ENCODE peak calls at places on chromosome 6, in four cellular contexts. One of them, this sample, is unnamed. For H3K4me1, the result is how much of the 10 kb centered on the place peaks cover.

GRCh38 chr6:56458324-56458884 is 184.3 kb downstream of the DST start:
- DNase-seq in spleen: no peak
- DNase-seq in Peyer's patch: no peak
- DNase-seq in heart left ventricle: no peak
- DNase-seq in this sample: no peak

GRCh38 chr6:15747354-15747883 is 84.6 kb upstream of the DTNBP1 start:
- DNase-seq in spleen: no peak
- DNase-seq in Peyer's patch: no peak
- DNase-seq in heart left ventricle: no peak
- DNase-seq in this sample: no peak

GRCh38 chr6:38215225-38215624 is 395.7 kb downstream of the ZFAND3 start:
- DNase-seq in spleen: no peak
- DNase-seq in heart left ventricle: no peak
- DNase-seq in Peyer's patch: no peak
- DNase-seq in this sample: no peak

GRCh38 chr6:143328885-143329284 is 121.6 kb downstream of the ADAT2 start:
- DNase-seq in heart left ventricle: no peak
- DNase-seq in spleen: no peak
- DNase-seq in Peyer's patch: no peak
- DNase-seq in this sample: no peak

GRCh38 chr6:12331951-12332749 is 42.0 kb downstream of the EDN1 start:
- DNase-seq in spleen: no peak
- DNase-seq in Peyer's patch: no peak
- DNase-seq in heart left ventricle: no peak
- DNase-seq in this sample: no peak

GRCh38 chr6:48490658-48491057 is 379.7 kb upstream of the PTCHD4 start:
- DNase-seq in Peyer's patch: no peak
- DNase-seq in heart left ventricle: no peak
- DNase-seq in spleen: no peak
- DNase-seq in this sample: no peak

GRCh38 chr6:28474441-28475219 is 31.3 kb upstream of the ZSCAN23 start:
- DNase-seq in Peyer's patch: no peak
- DNase-seq in spleen: no peak
- DNase-seq in heart left ventricle: no peak
- DNase-seq in this sample: no peak

GRCh38 chr6:27388293-27389197 is at the start of gene ZNF391:
- DNase-seq in heart left ventricle: peak
- DNase-seq in Peyer's patch: peak
- DNase-seq in spleen: peak
- DNase-seq in this sample: peak

GRCh38 chr6:149228276-149228962 is 89.1 kb upstream of the TAB2 start:
- DNase-seq in spleen: no peak
- DNase-seq in heart left ventricle: no peak
- DNase-seq in Peyer's patch: no peak
- DNase-seq in this sample: no peak

DNA sequence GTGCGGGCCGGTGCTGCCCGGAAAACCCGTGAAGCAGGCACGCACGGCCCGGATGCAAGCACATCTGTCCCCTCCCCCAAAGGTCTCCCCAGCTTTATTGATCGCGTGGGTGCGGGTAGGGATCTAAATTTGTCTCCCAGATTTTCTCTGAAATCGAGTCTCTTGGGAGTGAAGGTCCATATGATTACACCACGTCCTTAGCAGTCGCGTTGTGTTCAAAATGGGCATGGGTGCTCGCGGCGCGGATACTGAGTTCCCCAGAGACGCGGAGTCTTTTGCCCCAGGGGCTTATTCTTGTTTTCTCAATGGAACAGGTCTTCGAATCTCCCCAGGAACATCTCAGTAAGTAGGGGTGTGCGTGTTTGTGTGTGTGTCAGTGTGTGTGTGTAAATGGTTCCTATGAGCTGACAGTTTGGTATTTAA is 2.8 kb upstream of the ZNF292 start:
- DNase-seq in Peyer's patch: no peak
- DNase-seq in spleen: no peak
- DNase-seq in heart left ventricle: no peak
- DNase-seq in this sample: no peak
- H3K4me3 ChIP-seq in Peyer's patch: peak
- H3K4me3 ChIP-seq in spleen: peak
- H3K4me3 ChIP-seq in heart left ventricle: peak
- H3K4me3 ChIP-seq in this sample: peak

GRCh38 chr6:157012355-157012754 is 235.2 kb downstream of the ARID1B start:
- DNase-seq in Peyer's patch: no peak
- DNase-seq in spleen: no peak
- DNase-seq in heart left ventricle: no peak
- DNase-seq in this sample: no peak

GRCh38 chr6:157017861-157018260 is 240.7 kb downstream of the ARID1B start:
- DNase-seq in Peyer's patch: no peak
- DNase-seq in heart left ventricle: no peak
- DNase-seq in spleen: no peak
- DNase-seq in this sample: no peak

GRCh38 chr6:157017022-157017421 is 239.8 kb downstream of the ARID1B start:
- DNase-seq in spleen: no peak
- DNase-seq in Peyer's patch: no peak
- DNase-seq in heart left ventricle: no peak
- DNase-seq in this sample: no peak

GRCh38 chr6:157013649-157014365 is 236.6 kb downstream of the ARID1B start:
- DNase-seq in spleen: no peak
- DNase-seq in heart left ventricle: no peak
- DNase-seq in Peyer's patch: no peak
- DNase-seq in this sample: no peak

DNA sequence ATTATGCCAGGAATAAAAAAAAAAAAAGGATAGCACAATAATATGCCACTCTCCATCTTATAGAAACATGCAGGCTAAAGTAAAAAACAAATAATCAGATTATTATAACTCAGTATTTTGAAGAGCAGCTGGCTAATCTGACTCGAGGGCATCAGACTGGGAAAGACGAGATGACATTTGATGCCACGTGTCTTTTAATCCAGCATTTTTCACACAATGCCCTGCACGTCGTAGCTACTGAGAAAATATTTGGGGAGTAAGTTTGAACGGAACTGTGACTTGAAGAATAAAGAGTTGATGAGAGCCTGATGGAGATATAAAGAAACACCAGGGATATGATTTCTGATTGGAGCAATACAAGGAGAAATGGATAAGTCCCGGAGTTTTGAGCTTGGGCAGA is 237.7 kb downstream of the ARID1B start:
- DNase-seq in spleen: no peak
- DNase-seq in Peyer's patch: no peak
- DNase-seq in heart left ventricle: no peak
- DNase-seq in this sample: no peak
- H3K4me1 ChIP-seq in spleen: under half
- H3K4me1 ChIP-seq in Peyer's patch: under half
- H3K4me1 ChIP-seq in heart left ventricle: under half
- H3K4me1 ChIP-seq in this sample: under half

DNA sequence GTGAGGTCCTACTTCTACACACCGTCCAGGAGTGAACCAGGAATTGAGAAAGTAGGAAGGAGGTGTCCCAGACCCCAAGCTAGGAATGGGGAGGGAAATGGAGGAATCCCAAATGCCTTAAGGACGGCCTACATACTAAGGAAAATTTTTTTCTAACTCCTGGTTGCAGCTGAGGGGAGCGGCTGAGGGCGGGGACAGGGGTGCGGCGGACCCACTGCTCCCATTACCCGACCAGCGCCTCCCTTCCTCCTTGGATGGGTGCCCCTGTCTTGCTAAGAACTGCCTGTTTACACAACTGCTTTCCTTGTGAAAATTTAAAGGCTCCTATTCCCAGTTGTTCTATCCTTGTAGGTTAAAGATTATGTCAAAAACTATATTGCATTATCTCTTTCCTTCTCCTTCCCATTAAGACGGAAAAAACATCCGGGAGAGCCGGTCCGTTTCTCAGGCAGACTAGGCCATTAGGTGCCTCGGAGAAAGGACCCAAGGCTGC is 699 bp upstream of the HSPA1B start:
- DNase-seq in Peyer's patch: peak
- DNase-seq in spleen: peak
- DNase-seq in heart left ventricle: peak
- DNase-seq in this sample: peak
- TF ChIP-seq POLR2A in Peyer's patch: peak
- TF ChIP-seq POLR2A in spleen: peak
- TF ChIP-seq POLR2A in heart left ventricle: peak
- TF ChIP-seq POLR2A in this sample: no peak

GRCh38 chr6:151762817-151763216 is 44.7 kb upstream of the ESR1 start:
- DNase-seq in heart left ventricle: no peak
- DNase-seq in Peyer's patch: no peak
- DNase-seq in spleen: no peak
- DNase-seq in this sample: no peak
- H3K4me3 ChIP-seq in heart left ventricle: peak
- H3K4me3 ChIP-seq in Peyer's patch: no peak
- H3K4me3 ChIP-seq in spleen: no peak
- H3K4me3 ChIP-seq in this sample: no peak

DNA sequence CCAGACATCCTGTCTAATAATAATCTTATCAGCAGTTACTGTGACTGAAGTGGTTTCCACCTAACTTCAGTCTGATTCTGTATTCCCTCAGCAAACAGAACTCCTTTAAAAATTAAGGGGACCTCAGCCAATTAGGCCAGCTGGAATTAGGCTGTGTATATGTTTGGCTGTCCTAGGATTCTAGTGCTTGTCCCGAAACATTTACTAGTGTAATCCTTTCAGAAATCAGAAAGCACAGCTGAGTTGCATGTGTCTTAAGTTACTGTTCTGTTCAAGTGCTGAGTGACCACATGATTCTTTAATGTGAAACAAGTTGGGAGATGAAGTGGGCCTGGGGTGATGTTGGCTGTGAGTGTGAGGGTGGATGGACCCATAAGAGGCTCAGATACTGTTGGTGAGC is 120.9 kb upstream of the SUPT3H start:
- DNase-seq in spleen: no peak
- DNase-seq in heart left ventricle: no peak
- DNase-seq in Peyer's patch: no peak
- DNase-seq in this sample: no peak
- H3K4me1 ChIP-seq in spleen: under half
- H3K4me1 ChIP-seq in heart left ventricle: under half
- H3K4me1 ChIP-seq in Peyer's patch: under half
- H3K4me1 ChIP-seq in this sample: under half

GRCh38 chr6:111804627-111805235 is 68.5 kb downstream of the FYN start:
- DNase-seq in Peyer's patch: no peak
- DNase-seq in heart left ventricle: no peak
- DNase-seq in spleen: no peak
- DNase-seq in this sample: no peak
- TF ChIP-seq POLR2A in Peyer's patch: no peak
- TF ChIP-seq POLR2A in heart left ventricle: no peak
- TF ChIP-seq POLR2A in spleen: no peak
- TF ChIP-seq POLR2A in this sample: no peak

GRCh38 chr6:137045221-137045789 is 540 bp upstream of the IL20RA start:
- DNase-seq in Peyer's patch: no peak
- DNase-seq in heart left ventricle: no peak
- DNase-seq in spleen: no peak
- DNase-seq in this sample: no peak
- H3K4me3 ChIP-seq in Peyer's patch: peak
- H3K4me3 ChIP-seq in heart left ventricle: no peak
- H3K4me3 ChIP-seq in spleen: no peak
- H3K4me3 ChIP-seq in this sample: no peak

GRCh38 chr6:138815221-138815620 is 19.3 kb downstream of the ECT2L start:
- DNase-seq in spleen: no peak
- DNase-seq in heart left ventricle: no peak
- DNase-seq in Peyer's patch: no peak
- DNase-seq in this sample: no peak
- H3K4me1 ChIP-seq in spleen: under half
- H3K4me1 ChIP-seq in heart left ventricle: under half
- H3K4me1 ChIP-seq in Peyer's patch: under half
- H3K4me1 ChIP-seq in this sample: under half

DNA sequence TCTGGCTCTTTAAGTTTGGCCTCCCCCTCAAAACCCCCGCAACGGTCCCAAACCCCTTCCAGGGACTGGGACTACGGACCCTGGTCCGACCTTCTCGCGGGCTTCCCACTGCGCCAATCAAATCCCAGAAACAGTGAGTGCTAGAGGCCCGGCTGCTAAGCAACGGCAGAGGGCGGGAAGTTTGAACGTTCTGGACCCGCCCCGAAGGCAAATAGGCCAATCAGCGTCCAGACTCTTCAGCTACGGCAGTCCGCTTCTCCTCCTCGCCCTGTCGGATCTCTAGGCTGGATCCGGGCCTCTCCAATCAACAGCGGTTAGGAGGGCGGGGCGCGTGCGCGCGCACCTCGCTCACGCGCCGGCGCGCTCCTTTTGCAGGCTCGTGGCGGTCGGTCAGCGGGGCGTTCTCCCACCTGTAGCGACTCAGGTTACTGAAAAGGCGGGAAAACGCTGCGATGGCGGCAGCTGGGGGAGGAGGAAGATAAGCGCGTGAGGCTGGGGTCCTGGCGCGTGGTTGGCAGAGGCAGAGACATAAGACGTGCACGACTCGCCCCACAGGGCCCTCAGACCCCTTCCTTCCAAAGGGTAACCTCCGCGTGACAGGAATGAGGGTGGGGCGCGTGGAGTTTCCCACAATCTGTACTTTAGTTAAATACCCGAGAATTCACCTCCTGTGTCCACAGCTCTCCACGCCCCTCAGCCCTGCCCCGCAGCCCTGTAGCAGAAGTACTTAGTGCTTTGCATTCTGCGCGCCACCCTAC is at the start of gene MSH5:
- DNase-seq in spleen: peak
- DNase-seq in Peyer's patch: peak
- DNase-seq in heart left ventricle: peak
- DNase-seq in this sample: peak
- TF ChIP-seq POLR2A in spleen: no peak
- TF ChIP-seq POLR2A in Peyer's patch: peak
- TF ChIP-seq POLR2A in heart left ventricle: no peak
- TF ChIP-seq POLR2A in this sample: peak

GRCh38 chr6:166005401-166005845 is 162.2 kb downstream of the TBXT start:
- DNase-seq in spleen: no peak
- DNase-seq in Peyer's patch: no peak
- DNase-seq in heart left ventricle: peak
- DNase-seq in this sample: no peak
- H3K4me3 ChIP-seq in spleen: no peak
- H3K4me3 ChIP-seq in Peyer's patch: peak
- H3K4me3 ChIP-seq in heart left ventricle: peak
- H3K4me3 ChIP-seq in this sample: no peak